ENCODE peak calls at places on chromosomes 1 and 21, in seven cellular contexts. J, B, G, D, N, I and F are unnamed samples.

GRCh38 chr1:26961826-26962225 is 1.6 kb upstream of the KDF1 start:
- DNase-seq in N (no peak), I (no peak), B (peak; percentile 88), J (peak; percentile 61), G (no peak), D (no peak), F (no peak)

GRCh38 chr1:36203554-36204346 is 20.5 kb upstream of the THRAP3 start:
- DNase-seq in N (no peak), J (peak; percentile 70), G (peak; percentile 91), B (peak; percentile 45), I (no peak), D (peak; percentile 81), F (no peak)

GRCh38 chr1:211811848-211812247 is 18.7 kb downstream of the LPGAT1 start:
- DNase-seq in G (no peak), D (no peak), J (no peak), I (no peak), B (no peak), N (no peak), F (no peak)

GRCh38 chr1:68232354-68233148 is at the start of gene WLS:
- DNase-seq in B (no peak), I (peak; percentile 89), G (peak; percentile 83), D (peak; percentile 90), J (peak; percentile 28), N (no peak), F (peak; percentile 82)

GRCh38 chr21:28436286-28436932 is 556.3 kb downstream of the LTN1 start:
- DNase-seq in G (no peak), J (no peak), N (no peak), I (no peak), D (no peak), B (no peak), F (no peak)

GRCh38 chr1:30047576-30047975 is 675.8 kb downstream of the MATN1 start:
- DNase-seq in D (no peak), G (peak; percentile 16), J (no peak), I (peak; percentile 15), N (no peak), B (no peak), F (no peak)

GRCh38 chr1:116359060-116359830 is 13.8 kb upstream of the ATP1A1 start:
- DNase-seq in I (no peak), G (no peak), J (no peak), N (no peak), D (no peak), B (no peak), F (no peak)

GRCh38 chr1:200096774-200097173 is 69.3 kb downstream of the NR5A2 start:
- DNase-seq in N (no peak), I (no peak), J (no peak), B (no peak), G (no peak), D (no peak), F (no peak)

GRCh38 chr1:119715542-119715941 is 3.8 kb downstream of the PHGDH start:
- DNase-seq in D (no peak), B (peak; percentile 28), N (no peak), G (peak; percentile 69), I (no peak), J (no peak), F (no peak)

DNA sequence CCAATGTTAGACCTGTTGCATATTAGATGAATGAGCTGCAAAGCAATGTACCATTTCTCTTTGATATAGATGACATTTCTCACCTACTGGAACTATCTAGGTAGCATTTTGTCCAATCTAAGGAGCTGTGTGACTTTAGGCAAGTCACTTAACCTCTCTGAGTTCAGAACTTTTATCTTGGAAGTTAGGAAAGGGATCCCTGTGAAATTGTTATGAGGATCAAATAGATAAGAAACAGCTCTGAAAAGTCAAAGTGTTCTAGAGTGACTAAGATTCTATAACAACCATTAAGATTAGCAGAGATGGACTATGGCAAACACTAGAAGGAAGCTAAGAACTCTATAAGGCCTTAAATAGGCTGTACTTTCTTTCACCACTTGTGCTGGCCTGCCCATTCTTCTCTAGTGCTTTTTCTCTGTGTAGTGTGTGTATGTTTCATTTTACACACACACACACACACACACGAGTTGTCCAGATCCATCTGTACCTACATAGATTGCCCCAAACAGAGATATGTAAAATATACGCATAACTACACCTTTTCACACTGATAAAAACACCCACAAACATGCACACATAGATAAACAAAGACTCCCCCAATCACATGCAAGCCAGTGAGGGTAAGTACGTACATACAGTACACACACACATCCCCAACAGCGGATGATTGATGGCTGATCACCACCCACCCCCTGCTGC is 19.4 kb upstream of the LRRN2 start:
- DNase-seq in B (no peak), G (no peak), I (no peak), J (no peak), N (no peak), D (no peak), F (no peak)
- H3K4me3 ChIP-seq in B (no peak overlapping the region), G (no peak overlapping the region), I (no peak overlapping the region), J (no peak overlapping the region), N (no peak overlapping the region), D (no peak overlapping the region), F (no peak overlapping the region)

GRCh38 chr1:161196521-161197451 is 2.1 kb downstream of the ADAMTS4 start:
- DNase-seq in B (no peak), N (no peak), J (no peak), G (no peak), I (no peak), D (peak; percentile 72), F (no peak)
- H3K4me3 ChIP-seq in B (no peak overlapping the region), N (no peak overlapping the region), J (no peak overlapping the region), G (peak overlapping the region; percentile 75), I (peak overlapping the region; percentile 45), D (peak overlapping the region; percentile 13), F (no peak overlapping the region)

DNA sequence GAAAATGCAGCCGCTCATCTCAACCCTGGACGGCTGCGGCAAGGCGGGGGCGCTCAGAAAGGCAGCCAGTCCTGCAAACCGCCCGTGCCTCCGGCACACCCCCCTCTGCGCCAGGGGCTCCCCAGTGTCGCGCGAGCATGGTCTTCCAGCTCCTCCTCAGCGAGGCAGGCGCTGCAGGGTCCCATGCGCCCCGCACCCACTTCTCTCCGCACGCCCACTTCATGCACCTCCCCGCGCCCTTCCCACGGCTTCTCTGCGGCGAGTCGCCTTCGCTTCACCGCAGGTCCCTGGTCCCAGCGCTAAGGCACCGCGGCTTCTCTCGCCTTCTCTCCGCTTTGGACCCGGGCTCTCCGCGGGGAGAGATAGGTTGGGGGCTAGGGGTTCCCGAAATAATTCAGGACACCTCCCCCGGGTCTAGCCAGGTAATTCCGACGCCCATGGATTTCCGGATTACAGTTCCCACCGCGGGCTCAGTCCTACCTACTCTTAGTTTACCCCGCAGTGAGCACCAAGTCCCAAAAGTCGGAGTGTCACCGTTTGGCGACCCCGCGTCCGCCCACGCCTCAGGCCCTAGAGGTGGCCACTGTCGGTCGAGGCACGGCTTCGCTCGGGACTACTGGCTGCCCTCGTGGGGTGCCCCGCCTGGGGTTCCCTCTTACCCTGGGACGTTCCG is 67.5 kb downstream of the SYT2 start:
- DNase-seq in I (no peak), B (no peak), D (no peak), G (no peak), J (no peak), N (no peak), F (no peak)
- H3K4me3 ChIP-seq in I (peak overlapping the region; percentile 47), B (no peak overlapping the region), D (peak overlapping the region; percentile 14), G (peak overlapping the region; percentile 70), J (peak overlapping the region; percentile 53), N (peak overlapping the region; percentile 44), F (peak overlapping the region; percentile 41)

GRCh38 chr1:16226495-16227179 is 10.3 kb downstream of the CPLANE2 start:
- DNase-seq in G (no peak), J (no peak), I (no peak), B (no peak), N (no peak), D (peak; percentile 87), F (no peak)
- H3K4me3 ChIP-seq in G (peak overlapping the region; percentile 32), J (no peak overlapping the region), I (peak overlapping the region; percentile 23), B (no peak overlapping the region), N (no peak overlapping the region), D (peak overlapping the region; percentile 25), F (no peak overlapping the region)

GRCh38 chr1:18928406-18928805 is 26.1 kb upstream of the ALDH4A1 start:
- DNase-seq in N (no peak), G (no peak), B (no peak), D (no peak), I (no peak), J (no peak), F (no peak)
- H3K4me3 ChIP-seq in N (peak overlapping the region; percentile 84), G (no peak overlapping the region), B (no peak overlapping the region), D (no peak overlapping the region), I (no peak overlapping the region), J (no peak overlapping the region), F (no peak overlapping the region)

DNA sequence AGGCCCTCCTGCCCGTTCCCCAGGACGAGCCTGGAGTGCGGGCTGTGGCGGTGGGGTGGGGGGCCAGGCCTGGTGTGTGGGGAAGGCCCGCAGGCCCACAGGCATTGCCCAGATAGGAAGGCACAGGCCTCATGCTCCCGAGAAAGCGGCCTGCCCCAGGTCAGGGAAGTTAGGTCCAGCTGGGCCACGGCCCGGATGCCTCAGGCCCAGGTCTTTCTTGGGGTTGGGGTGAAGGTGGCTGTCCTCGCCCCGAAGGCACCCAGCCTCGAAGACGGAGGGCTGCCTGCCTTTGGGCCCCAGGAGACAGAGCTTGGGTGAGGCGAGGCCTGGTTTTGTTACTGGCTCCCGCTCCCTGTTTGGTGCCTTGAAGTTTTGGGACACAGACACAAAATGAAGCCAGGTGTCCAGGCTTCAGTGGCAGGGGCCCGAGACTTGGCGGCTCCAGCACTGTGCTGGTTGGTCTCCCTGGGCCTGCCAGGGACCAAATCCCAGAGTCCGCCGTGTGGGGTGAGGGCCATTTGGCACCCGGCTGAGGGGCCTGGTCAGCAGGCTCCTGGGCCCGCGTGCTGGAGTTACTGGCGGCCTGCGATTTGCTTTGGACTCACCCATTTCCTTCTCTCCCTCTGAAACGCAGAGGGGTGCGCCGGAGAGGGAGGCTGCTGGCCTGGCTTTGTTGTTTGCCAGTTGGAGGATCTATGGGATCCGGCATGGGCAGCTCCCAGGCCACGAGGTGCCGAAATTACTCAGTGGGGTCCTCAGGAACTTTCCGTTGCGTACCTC is 2.0 kb downstream of the SKI start:
- DNase-seq in I (no peak), J (peak; percentile 43), G (peak; percentile 79), D (no peak), N (no peak), B (no peak), F (peak; percentile 67)
- H3K4me3 ChIP-seq in I (peak overlapping the region; percentile 75), J (peak overlapping the region; percentile 67), G (peak overlapping the region; percentile 96), D (peak overlapping the region; percentile 66), N (peak overlapping the region; percentile 83), B (peak overlapping the region; percentile 64), F (peak overlapping the region; percentile 69)

GRCh38 chr1:99467645-99468044 is 178.3 kb upstream of the PALMD start:
- DNase-seq in D (no peak), G (no peak), B (no peak), I (no peak), J (no peak), N (no peak), F (no peak)
- H3K4me3 ChIP-seq in D (no peak overlapping the region), G (no peak overlapping the region), B (no peak overlapping the region), I (no peak overlapping the region), J (no peak overlapping the region), N (no peak overlapping the region), F (no peak overlapping the region)

GRCh38 chr1:170662561-170662971 is 1.4 kb upstream of the PRRX1 start:
- DNase-seq in N (no peak), G (no peak), J (no peak), B (no peak), D (no peak), I (no peak), F (no peak)
- H3K4me3 ChIP-seq in N (no peak overlapping the region), G (peak overlapping the region; percentile 71), J (peak overlapping the region; percentile 14), B (no peak overlapping the region), D (peak overlapping the region; percentile 14), I (peak overlapping the region; percentile 59), F (no peak overlapping the region)

DNA sequence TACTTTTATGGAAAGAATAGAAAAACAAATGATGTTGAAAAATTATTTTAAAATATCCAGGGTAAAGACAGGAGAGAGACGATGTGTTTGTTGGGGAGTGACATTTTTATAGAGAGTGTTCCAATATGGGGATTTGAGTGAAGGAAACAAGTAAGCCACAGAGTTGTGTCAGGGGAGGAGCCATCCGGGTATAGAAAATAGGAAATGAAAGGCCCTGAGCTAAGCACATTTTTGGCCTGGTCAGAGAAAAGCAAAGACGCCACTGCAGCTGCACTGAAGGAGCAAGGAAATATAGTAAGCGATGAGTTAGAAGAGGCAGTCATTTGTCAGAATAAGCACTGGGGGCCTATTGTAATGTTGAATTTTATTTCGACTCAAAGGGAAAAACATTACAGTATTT is 107.3 kb upstream of the ADGRL4 start:
- DNase-seq in I (no peak), G (no peak), B (no peak), J (no peak), D (no peak), N (no peak), F (no peak)
- H3K4me3 ChIP-seq in I (no peak overlapping the region), G (no peak overlapping the region), B (no peak overlapping the region), J (no peak overlapping the region), D (no peak overlapping the region), N (no peak overlapping the region), F (no peak overlapping the region)